ENCODE peak calls at places on chromosomes 6 and 20, in seven cellular contexts. One of them, this sample, is unnamed.
A peak's percentile ranks its signal among the peaks of the same experiment; 100 is the strongest.

GRCh38 chr20:46592580-46593362 is 42.3 kb upstream of the OCSTAMP start:
- DNase-seq in pancreas: no peak
- DNase-seq in HCT116: peak; percentile 19
- DNase-seq in colonic mucosa: no peak
- DNase-seq in body of pancreas: no peak
- DNase-seq in GM10248: no peak
- DNase-seq in CD8-positive, alpha-beta T cell: no peak
- DNase-seq in this sample: peak; percentile 35

GRCh38 chr6:73180076-73180717 is 45.1 kb downstream of the KHDC1L start:
- DNase-seq in pancreas: no peak
- DNase-seq in HCT116: no peak
- DNase-seq in colonic mucosa: no peak
- DNase-seq in body of pancreas: no peak
- DNase-seq in GM10248: no peak
- DNase-seq in CD8-positive, alpha-beta T cell: no peak
- DNase-seq in this sample: no peak

GRCh38 chr6:158207452-158207788 is 39.3 kb downstream of the GTF2H5 start:
- DNase-seq in pancreas: no peak
- DNase-seq in HCT116: no peak
- DNase-seq in colonic mucosa: no peak
- DNase-seq in body of pancreas: no peak
- DNase-seq in GM10248: peak; percentile 75
- DNase-seq in CD8-positive, alpha-beta T cell: no peak
- DNase-seq in this sample: no peak

GRCh38 chr6:132952998-132953397 is 138.6 kb downstream of the RPS12 start:
- DNase-seq in pancreas: no peak
- DNase-seq in HCT116: no peak
- DNase-seq in colonic mucosa: no peak
- DNase-seq in body of pancreas: no peak
- DNase-seq in GM10248: no peak
- DNase-seq in CD8-positive, alpha-beta T cell: no peak
- DNase-seq in this sample: no peak

GRCh38 chr6:50657513-50657912 is 55.8 kb upstream of the TFAP2D start:
- DNase-seq in pancreas: no peak
- DNase-seq in HCT116: no peak
- DNase-seq in colonic mucosa: no peak
- DNase-seq in body of pancreas: no peak
- DNase-seq in GM10248: no peak
- DNase-seq in CD8-positive, alpha-beta T cell: no peak
- DNase-seq in this sample: no peak

GRCh38 chr20:40754372-40754943 is 65.4 kb upstream of the MAFB start:
- DNase-seq in pancreas: no peak
- DNase-seq in HCT116: no peak
- DNase-seq in colonic mucosa: no peak
- DNase-seq in body of pancreas: peak; percentile 13
- DNase-seq in GM10248: no peak
- DNase-seq in CD8-positive, alpha-beta T cell: no peak
- DNase-seq in this sample: no peak

GRCh38 chr6:163159110-163159509 is 255.4 kb upstream of the QKI start:
- DNase-seq in pancreas: no peak
- DNase-seq in HCT116: no peak
- DNase-seq in colonic mucosa: no peak
- DNase-seq in body of pancreas: no peak
- DNase-seq in GM10248: no peak
- DNase-seq in CD8-positive, alpha-beta T cell: no peak
- DNase-seq in this sample: no peak

GRCh38 chr6:159692303-159693127 is 526 bp downstream of the SOD2 start:
- DNase-seq in pancreas: peak; percentile 66
- DNase-seq in HCT116: no peak
- DNase-seq in colonic mucosa: peak; percentile 66
- DNase-seq in body of pancreas: peak; percentile 71
- DNase-seq in GM10248: peak; percentile 67
- DNase-seq in CD8-positive, alpha-beta T cell: peak; percentile 52
- DNase-seq in this sample: peak; percentile 41

GRCh38 chr6:154839546-154839945 is 106.3 kb downstream of the SCAF8 start:
- DNase-seq in pancreas: no peak
- DNase-seq in HCT116: no peak
- DNase-seq in colonic mucosa: no peak
- DNase-seq in body of pancreas: no peak
- DNase-seq in GM10248: no peak
- DNase-seq in CD8-positive, alpha-beta T cell: no peak
- DNase-seq in this sample: no peak

GRCh38 chr6:166056637-166057036 is 111.0 kb downstream of the TBXT start:
- DNase-seq in pancreas: no peak
- DNase-seq in HCT116: no peak
- DNase-seq in colonic mucosa: no peak
- DNase-seq in body of pancreas: peak; percentile 33
- DNase-seq in GM10248: no peak
- DNase-seq in CD8-positive, alpha-beta T cell: no peak
- DNase-seq in this sample: no peak

GRCh38 chr6:71203211-71203610 is 85.4 kb upstream of the OGFRL1 start:
- DNase-seq in pancreas: no peak
- DNase-seq in HCT116: no peak
- DNase-seq in colonic mucosa: no peak
- DNase-seq in body of pancreas: no peak
- DNase-seq in GM10248: no peak
- DNase-seq in CD8-positive, alpha-beta T cell: no peak
- DNase-seq in this sample: no peak

GRCh38 chr6:71209206-71209605 is 79.4 kb upstream of the OGFRL1 start:
- DNase-seq in pancreas: no peak
- DNase-seq in HCT116: no peak
- DNase-seq in colonic mucosa: no peak
- DNase-seq in body of pancreas: no peak
- DNase-seq in GM10248: no peak
- DNase-seq in CD8-positive, alpha-beta T cell: no peak
- DNase-seq in this sample: no peak

GRCh38 chr6:71204741-71205140 is 83.9 kb upstream of the OGFRL1 start:
- DNase-seq in pancreas: no peak
- DNase-seq in HCT116: no peak
- DNase-seq in colonic mucosa: no peak
- DNase-seq in body of pancreas: no peak
- DNase-seq in GM10248: no peak
- DNase-seq in CD8-positive, alpha-beta T cell: no peak
- DNase-seq in this sample: no peak

GRCh38 chr6:71206086-71206485 is 82.5 kb upstream of the OGFRL1 start:
- DNase-seq in pancreas: no peak
- DNase-seq in HCT116: no peak
- DNase-seq in colonic mucosa: no peak
- DNase-seq in body of pancreas: no peak
- DNase-seq in GM10248: no peak
- DNase-seq in CD8-positive, alpha-beta T cell: no peak
- DNase-seq in this sample: no peak

DNA sequence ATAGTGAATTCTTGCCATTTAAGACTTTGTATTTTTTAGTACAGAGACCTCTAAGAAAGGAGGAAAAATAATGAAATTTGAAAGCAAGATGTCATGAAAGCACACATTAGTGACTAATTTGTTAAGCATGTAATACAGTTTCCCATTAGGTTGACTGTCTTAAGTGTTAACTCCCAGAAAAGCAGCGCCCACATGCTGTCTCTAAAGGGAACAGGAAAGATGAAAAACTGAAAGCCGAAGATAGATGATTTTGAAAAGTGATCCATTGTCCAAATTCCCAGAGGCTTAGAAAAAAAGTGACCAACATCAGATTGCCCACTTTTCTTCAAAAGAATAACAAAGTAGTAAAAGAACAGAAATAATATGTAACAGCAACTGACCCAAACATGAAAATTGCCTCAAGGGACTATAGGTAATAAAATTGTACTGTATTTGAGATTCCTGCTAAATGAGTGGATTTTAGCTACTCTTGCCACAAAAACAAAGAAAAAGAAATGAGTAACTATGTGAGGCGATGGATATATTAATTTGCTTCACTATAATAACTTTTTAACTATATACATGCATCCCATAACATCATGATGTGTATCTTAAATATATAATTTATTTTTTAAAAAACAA is 83.2 kb upstream of the OGFRL1 start:
- DNase-seq in pancreas: no peak
- DNase-seq in HCT116: no peak
- DNase-seq in colonic mucosa: no peak
- DNase-seq in body of pancreas: no peak
- DNase-seq in GM10248: no peak
- DNase-seq in CD8-positive, alpha-beta T cell: no peak
- DNase-seq in this sample: no peak
- TF ChIP-seq CTCF in pancreas: no peak
- TF ChIP-seq CTCF in HCT116: no peak
- TF ChIP-seq CTCF in colonic mucosa: no peak
- TF ChIP-seq CTCF in body of pancreas: no peak
- TF ChIP-seq CTCF in GM10248: no peak
- TF ChIP-seq CTCF in CD8-positive, alpha-beta T cell: no peak
- TF ChIP-seq CTCF in this sample: no peak

GRCh38 chr6:125154184-125155135 is 887 bp downstream of the TPD52L1 start:
- DNase-seq in pancreas: peak; percentile 58
- DNase-seq in HCT116: peak; percentile 51
- DNase-seq in colonic mucosa: peak; percentile 35
- DNase-seq in body of pancreas: peak; percentile 74
- DNase-seq in GM10248: peak; percentile 19
- DNase-seq in CD8-positive, alpha-beta T cell: no peak
- DNase-seq in this sample: peak; percentile 56
- TF ChIP-seq CTCF in pancreas: no peak
- TF ChIP-seq CTCF in HCT116: peak; percentile 54
- TF ChIP-seq CTCF in colonic mucosa: peak; percentile 21
- TF ChIP-seq CTCF in body of pancreas: peak; percentile 31
- TF ChIP-seq CTCF in GM10248: no peak
- TF ChIP-seq CTCF in CD8-positive, alpha-beta T cell: no peak
- TF ChIP-seq CTCF in this sample: peak; percentile 27

GRCh38 chr20:45103072-45103471 is 2.1 kb upstream of the KCNS1 start:
- DNase-seq in pancreas: no peak
- DNase-seq in HCT116: no peak
- DNase-seq in colonic mucosa: no peak
- DNase-seq in body of pancreas: no peak
- DNase-seq in GM10248: no peak
- DNase-seq in CD8-positive, alpha-beta T cell: no peak
- DNase-seq in this sample: no peak

GRCh38 chr20:45101333-45101850 is 465 bp upstream of the KCNS1 start:
- DNase-seq in pancreas: no peak
- DNase-seq in HCT116: no peak
- DNase-seq in colonic mucosa: no peak
- DNase-seq in body of pancreas: no peak
- DNase-seq in GM10248: no peak
- DNase-seq in CD8-positive, alpha-beta T cell: no peak
- DNase-seq in this sample: no peak

GRCh38 chr20:45097485-45098095 is 3.3 kb downstream of the KCNS1 start:
- DNase-seq in pancreas: no peak
- DNase-seq in HCT116: no peak
- DNase-seq in colonic mucosa: peak; percentile 50
- DNase-seq in body of pancreas: peak; percentile 28
- DNase-seq in GM10248: peak; percentile 48
- DNase-seq in CD8-positive, alpha-beta T cell: peak; percentile 21
- DNase-seq in this sample: no peak

GRCh38 chr20:45098096-45098773 is 2.7 kb downstream of the KCNS1 start:
- DNase-seq in pancreas: peak; percentile 29
- DNase-seq in HCT116: no peak
- DNase-seq in colonic mucosa: peak; percentile 36
- DNase-seq in body of pancreas: peak; percentile 46
- DNase-seq in GM10248: no peak
- DNase-seq in CD8-positive, alpha-beta T cell: no peak
- DNase-seq in this sample: no peak

GRCh38 chr20:45100563-45101245 is at the start of gene KCNS1:
- DNase-seq in pancreas: peak; percentile 52
- DNase-seq in HCT116: no peak
- DNase-seq in colonic mucosa: no peak
- DNase-seq in body of pancreas: peak; percentile 50
- DNase-seq in GM10248: no peak
- DNase-seq in CD8-positive, alpha-beta T cell: no peak
- DNase-seq in this sample: peak; percentile 93
- TF ChIP-seq CTCF in pancreas: no peak
- TF ChIP-seq CTCF in HCT116: no peak
- TF ChIP-seq CTCF in colonic mucosa: no peak
- TF ChIP-seq CTCF in body of pancreas: no peak
- TF ChIP-seq CTCF in GM10248: no peak
- TF ChIP-seq CTCF in CD8-positive, alpha-beta T cell: no peak
- TF ChIP-seq CTCF in this sample: no peak

GRCh38 chr6:56710967-56711366 is 68.3 kb upstream of the DST start:
- DNase-seq in pancreas: no peak
- DNase-seq in HCT116: no peak
- DNase-seq in colonic mucosa: no peak
- DNase-seq in body of pancreas: no peak
- DNase-seq in GM10248: no peak
- DNase-seq in CD8-positive, alpha-beta T cell: no peak
- DNase-seq in this sample: no peak

GRCh38 chr6:56714982-56715456 is 72.3 kb upstream of the DST start:
- DNase-seq in pancreas: no peak
- DNase-seq in HCT116: peak; percentile 96
- DNase-seq in colonic mucosa: no peak
- DNase-seq in body of pancreas: no peak
- DNase-seq in GM10248: no peak
- DNase-seq in CD8-positive, alpha-beta T cell: no peak
- DNase-seq in this sample: peak; percentile 43

GRCh38 chr6:56716229-56716628 is 73.5 kb upstream of the DST start:
- DNase-seq in pancreas: no peak
- DNase-seq in HCT116: no peak
- DNase-seq in colonic mucosa: no peak
- DNase-seq in body of pancreas: no peak
- DNase-seq in GM10248: no peak
- DNase-seq in CD8-positive, alpha-beta T cell: no peak
- DNase-seq in this sample: no peak

GRCh38 chr6:56713285-56713684 is 70.6 kb upstream of the DST start:
- DNase-seq in pancreas: no peak
- DNase-seq in HCT116: peak; percentile 77
- DNase-seq in colonic mucosa: no peak
- DNase-seq in body of pancreas: peak; percentile 14
- DNase-seq in GM10248: no peak
- DNase-seq in CD8-positive, alpha-beta T cell: no peak
- DNase-seq in this sample: peak; percentile 69

GRCh38 chr6:56714273-56714672 is 71.6 kb upstream of the DST start:
- DNase-seq in pancreas: no peak
- DNase-seq in HCT116: no peak
- DNase-seq in colonic mucosa: no peak
- DNase-seq in body of pancreas: no peak
- DNase-seq in GM10248: no peak
- DNase-seq in CD8-positive, alpha-beta T cell: no peak
- DNase-seq in this sample: no peak
- TF ChIP-seq CTCF in pancreas: no peak
- TF ChIP-seq CTCF in HCT116: no peak
- TF ChIP-seq CTCF in colonic mucosa: no peak
- TF ChIP-seq CTCF in body of pancreas: no peak
- TF ChIP-seq CTCF in GM10248: no peak
- TF ChIP-seq CTCF in CD8-positive, alpha-beta T cell: no peak
- TF ChIP-seq CTCF in this sample: no peak

GRCh38 chr6:100126682-100127484 is 132.9 kb upstream of the MCHR2 start:
- DNase-seq in pancreas: no peak
- DNase-seq in HCT116: no peak
- DNase-seq in colonic mucosa: no peak
- DNase-seq in body of pancreas: no peak
- DNase-seq in GM10248: no peak
- DNase-seq in CD8-positive, alpha-beta T cell: no peak
- DNase-seq in this sample: no peak
- TF ChIP-seq CTCF in pancreas: no peak
- TF ChIP-seq CTCF in HCT116: no peak
- TF ChIP-seq CTCF in colonic mucosa: no peak
- TF ChIP-seq CTCF in body of pancreas: no peak
- TF ChIP-seq CTCF in GM10248: no peak
- TF ChIP-seq CTCF in CD8-positive, alpha-beta T cell: no peak
- TF ChIP-seq CTCF in this sample: no peak

DNA sequence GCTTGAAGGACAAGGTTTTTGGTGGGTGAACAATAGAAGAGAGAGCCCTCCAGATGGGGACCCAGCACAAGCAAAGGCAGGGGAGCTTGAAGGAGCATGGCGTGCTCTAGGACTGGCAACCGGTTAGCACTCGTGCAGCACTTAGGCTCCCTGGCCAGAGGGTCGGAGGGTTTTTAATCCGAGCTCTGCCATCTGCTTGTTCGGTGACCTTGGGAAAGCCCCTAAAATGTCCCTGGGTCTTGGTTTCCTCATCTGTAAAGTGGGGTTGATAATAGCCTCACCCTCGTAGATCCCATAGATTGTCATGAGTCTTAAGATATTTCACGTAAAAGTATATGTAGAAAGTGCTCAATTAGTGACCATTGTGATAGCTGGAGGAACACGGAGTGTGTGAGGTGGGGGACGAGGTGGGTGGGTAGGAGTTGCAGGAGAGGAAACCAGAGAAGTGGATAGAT is 16.6 kb upstream of the HCK start:
- DNase-seq in pancreas: no peak
- DNase-seq in HCT116: no peak
- DNase-seq in colonic mucosa: no peak
- DNase-seq in body of pancreas: no peak
- DNase-seq in GM10248: no peak
- DNase-seq in CD8-positive, alpha-beta T cell: no peak
- DNase-seq in this sample: no peak
- TF ChIP-seq CTCF in pancreas: no peak
- TF ChIP-seq CTCF in HCT116: no peak
- TF ChIP-seq CTCF in colonic mucosa: no peak
- TF ChIP-seq CTCF in body of pancreas: no peak
- TF ChIP-seq CTCF in GM10248: no peak
- TF ChIP-seq CTCF in CD8-positive, alpha-beta T cell: no peak
- TF ChIP-seq CTCF in this sample: no peak